ENCODE peak calls at places on chromosomes 5 and 9, in four cellular contexts. A is activated CD8-positive, alpha-beta memory T cell treated with anti-CD3 and anti-CD28 coated beads, Interleukin-2, amount 10 ng/mL, durations not matched to agents 7 days and 5 days; M is naive B cell; T is aorta. X is an unnamed sample.

GRCh38 chr5:122312670-122312988 is 592 bp downstream of the SNCAIP start:
- DNase-seq in M (no peak), A (no peak), T (peak; percentile 51), X (peak; percentile 69)

GRCh38 chr9:13845460-13845859 is 468.5 kb downstream of the NFIB start:
- DNase-seq in T (no peak), A (no peak), M (no peak), X (no peak)

GRCh38 chr5:52818360-52818759 is 30.6 kb downstream of the ITGA1 start:
- DNase-seq in A (no peak), T (no peak), M (no peak), X (no peak)

GRCh38 chr5:140075371-140075770 is 32.3 kb upstream of the NRG2 start:
- DNase-seq in A (no peak), M (no peak), T (no peak), X (no peak)

GRCh38 chr5:72387985-72388384 is 67.8 kb downstream of the PTCD2 start:
- DNase-seq in M (no peak), T (no peak), A (no peak), X (no peak)

GRCh38 chr9:27476870-27477269 is 47.2 kb upstream of the IFNK start:
- DNase-seq in T (no peak), M (no peak), A (no peak), X (no peak)

GRCh38 chr5:143352691-143353090 is 50.8 kb downstream of the NR3C1 start:
- DNase-seq in M (no peak), A (peak; percentile 66), T (no peak), X (no peak)

GRCh38 chr5:128111818-128112448 is 28.4 kb downstream of the SLC12A2 start:
- DNase-seq in T (no peak), M (no peak), A (no peak), X (no peak)

GRCh38 chr5:80487444-80487828 is 464 bp upstream of the FAM151B start:
- DNase-seq in T (no peak), M (no peak), A (no peak), X (peak; percentile 58)

GRCh38 chr9:131366745-131367401 is 27.0 kb upstream of the PRRC2B start:
- DNase-seq in T (no peak), M (no peak), A (no peak), X (no peak)

GRCh38 chr5:177306674-177307543 is 3.3 kb downstream of the PRELID1 start:
- DNase-seq in A (no peak), M (no peak), T (no peak), X (peak; percentile 88)

GRCh38 chr5:177440211-177440989 is 6.2 kb upstream of the PRR7 start:
- DNase-seq in A (peak; percentile 41), M (no peak), T (no peak), X (no peak)

GRCh38 chr9:105103776-105104175 is 140.7 kb upstream of the SLC44A1 start:
- DNase-seq in M (no peak), T (no peak), A (no peak), X (no peak)